ENCODE peak calls at places on chromosomes 11 and 22, in five cellular contexts. W is activated T-helper 1 cell treated with anti-CD3 and anti-CD28 coated beads, Interleukin-12 subunit alpha, Interleukin-12 subunit beta, Interleukin-2, Interleukin-4 antibody, amounts not matched to agents 30 ng/mL and 10 ng/mL and 1 ng/mL, durations not matched to agents 14 hours and 24 hours and 36 hours; F is stimulated activated CD4-positive, alpha-beta T cell treated with anti-CD3 and anti-CD28 coated beads, Interleukin-1b, Interleukin-23, amount 100 ng/mL, for 24 hours; L is neural crest cell; Q is Kasumi-1. A is an unnamed sample.

GRCh38 chr11:77559686-77560425 is 29.9 kb upstream of the AQP11 start:
- DNase-seq in L (no peak), W (no peak), F (no peak), Q (no peak), A (no peak)

GRCh38 chr11:86141645-86142569 is 73.0 kb upstream of the PICALM start:
- DNase-seq in Q (peak), F (no peak), W (no peak), L (no peak), A (no peak)

GRCh38 chr11:45647329-45647728 is 18.1 kb downstream of the CHST1 start:
- DNase-seq in Q (no peak), F (no peak), W (no peak), L (no peak), A (no peak)

GRCh38 chr22:44998296-44998695 is 11.5 kb downstream of the PHF21B start:
- DNase-seq in Q (no peak), L (no peak), W (no peak), F (no peak), A (no peak)

GRCh38 chr22:17869285-17870096 is 95.2 kb upstream of the BID start:
- DNase-seq in Q (no peak), L (no peak), W (no peak), F (no peak), A (no peak)

GRCh38 chr11:131624526-131624925 is 254.1 kb downstream of the NTM start:
- DNase-seq in F (no peak), L (no peak), W (no peak), Q (no peak), A (no peak)

GRCh38 chr22:25847451-25847850 is 105.5 kb downstream of the MYO18B start:
- DNase-seq in W (no peak), F (no peak), Q (no peak), L (no peak), A (no peak)

GRCh38 chr11:48020092-48020755 is 39.9 kb downstream of the PTPRJ start:
- DNase-seq in Q (peak), W (peak), F (no peak), L (no peak), A (no peak)

GRCh38 chr11:6681949-6682348 is 1.2 kb downstream of the MRPL17 start:
- DNase-seq in W (no peak), L (no peak), F (no peak), Q (no peak), A (no peak)